ENCODE peak calls at places on chromosomes 1 and 21, in seven cellular contexts. H is K562, E is HEK293T, K is WTC11, Q is H1, L is GM12878, F is HepG2. I is an unnamed sample.

GRCh38 chr21:24225432-24225831 is 1381.8 kb downstream of the MRPL39 start:
- DNase-seq in H (no peak), E (no peak), K (no peak), Q (no peak), L (no peak), F (no peak), I (no peak)

GRCh38 chr1:70641868-70642267 is 230.8 kb downstream of the CTH start:
- DNase-seq in H (no peak), E (no peak), K (no peak), Q (no peak), L (no peak), F (no peak), I (no peak)

GRCh38 chr21:21203822-21204339 is 205.7 kb downstream of the NCAM2 start:
- DNase-seq in H (no peak), E (no peak), K (no peak), Q (no peak), L (no peak), F (no peak), I (no peak)

GRCh38 chr1:182616130-182617074 is 12.2 kb upstream of the RGS16 start:
- DNase-seq in H (no peak), E (peak; percentile 59), K (peak; percentile 83), Q (peak; percentile 70), L (peak; percentile 93), F (no peak), I (no peak)

GRCh38 chr1:75067975-75068374 is 66.2 kb upstream of the LHX8 start:
- DNase-seq in H (no peak), E (no peak), K (peak; percentile 70), Q (no peak), L (no peak), F (no peak), I (no peak)

GRCh38 chr1:86708923-86709322 is 4.5 kb downstream of the SH3GLB1 start:
- DNase-seq in H (no peak), E (no peak), K (no peak), Q (no peak), L (no peak), F (no peak), I (no peak)

GRCh38 chr1:177007437-177008161 is 156.9 kb downstream of the ASTN1 start:
- DNase-seq in H (no peak), E (no peak), K (no peak), Q (no peak), L (no peak), F (no peak), I (no peak)

GRCh38 chr1:22557341-22557950 is 5.8 kb upstream of the EPHA8 start:
- DNase-seq in H (no peak), E (no peak), K (no peak), Q (no peak), L (no peak), F (no peak), I (no peak)

GRCh38 chr1:35726814-35727433 is 8.2 kb upstream of the C1orf216 start:
- DNase-seq in H (peak; percentile 72), E (peak; percentile 81), K (peak; percentile 61), Q (peak; percentile 69), L (no peak), F (peak; percentile 53), I (peak; percentile 24)

GRCh38 chr1:3524571-3525203 is 70.2 kb downstream of the ARHGEF16 start:
- DNase-seq in H (no peak), E (no peak), K (no peak), Q (no peak), L (no peak), F (no peak), I (no peak)

GRCh38 chr1:94602312-94602711 is 60.8 kb upstream of the F3 start:
- DNase-seq in H (no peak), E (no peak), K (no peak), Q (no peak), L (no peak), F (no peak), I (no peak)

GRCh38 chr1:201361652-201362504 is 15.6 kb downstream of the TNNT2 start:
- DNase-seq in H (peak; percentile 85), E (peak; percentile 91), K (peak; percentile 85), Q (peak; percentile 88), L (no peak), F (peak; percentile 28), I (peak; percentile 32)

GRCh38 chr1:71231751-71232150 is 150.9 kb upstream of the ZRANB2 start:
- DNase-seq in H (no peak), E (no peak), K (no peak), Q (no peak), L (no peak), F (no peak), I (no peak)

GRCh38 chr1:100510441-100510840 is 27.5 kb upstream of the GPR88 start:
- DNase-seq in H (no peak), E (no peak), K (no peak), Q (no peak), L (no peak), F (no peak), I (no peak)

GRCh38 chr1:61337981-61338848 is 255.9 kb downstream of the NFIA start:
- DNase-seq in H (no peak), E (peak; percentile 68), K (peak; percentile 25), Q (no peak), L (no peak), F (peak; percentile 91), I (peak; percentile 73)

GRCh38 chr21:45923146-45923545 is 58.4 kb upstream of the COL6A1 start:
- DNase-seq in H (peak; percentile 49), E (peak; percentile 91), K (peak; percentile 81), Q (peak; percentile 84), L (no peak), F (peak; percentile 16), I (peak; percentile 16)

GRCh38 chr1:61687901-61688300 is 37.0 kb downstream of the TM2D1 start:
- DNase-seq in H (no peak), E (no peak), K (no peak), Q (no peak), L (no peak), F (no peak), I (no peak)

GRCh38 chr21:17444828-17445227 is 68.0 kb upstream of the CXADR start:
- DNase-seq in H (no peak), E (no peak), K (no peak), Q (no peak), L (no peak), F (no peak), I (no peak)

GRCh38 chr1:210938416-210938925 is 195.5 kb downstream of the KCNH1 start:
- DNase-seq in H (no peak), E (no peak), K (no peak), Q (no peak), L (no peak), F (no peak), I (no peak)

DNA sequence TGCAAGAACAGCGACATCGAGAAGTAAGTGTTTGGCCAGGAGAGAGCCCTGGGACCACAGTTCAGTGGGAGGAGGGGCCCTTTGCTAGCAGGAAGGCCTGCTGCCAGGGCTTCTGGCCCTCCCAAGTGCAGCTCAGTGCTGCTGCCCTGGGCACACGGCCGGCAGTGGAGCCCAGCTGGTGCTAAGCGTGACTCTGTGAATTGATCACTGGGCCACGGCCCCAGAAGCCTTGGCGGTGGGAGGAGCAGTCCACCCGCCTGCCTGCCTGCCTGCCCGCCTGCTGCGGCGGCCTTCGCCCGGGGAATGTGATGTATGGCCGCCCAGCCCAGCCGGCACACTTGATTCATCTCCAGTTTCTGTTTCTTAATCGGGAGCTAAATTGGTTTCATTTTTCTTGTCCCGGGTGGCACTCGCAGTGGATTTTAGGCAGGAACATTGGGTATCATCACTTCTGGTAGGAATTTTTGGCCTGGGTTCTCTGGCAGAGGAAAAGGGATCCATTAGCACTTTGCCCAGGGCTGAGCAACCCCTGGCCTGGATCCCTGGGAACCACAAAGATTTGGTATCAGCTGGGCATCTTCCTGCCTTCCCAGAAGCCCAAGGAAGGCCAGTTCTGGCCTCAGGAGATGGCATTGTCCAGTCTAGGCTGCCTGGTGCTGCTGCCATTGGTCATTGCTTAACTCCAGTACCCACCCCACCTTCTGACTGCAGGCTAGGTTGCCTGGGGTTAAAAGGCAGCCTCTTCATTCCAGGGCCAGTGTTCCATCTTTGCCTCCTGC is 28.6 kb downstream of the TMEM53 start:
- DNase-seq in H (no peak), E (no peak), K (no peak), Q (no peak), L (no peak), F (no peak), I (no peak)
- TF ChIP-seq SP1 in H (no peak), E (no peak), K (no peak), Q (no peak), L (no peak), F (no peak), I (no peak)

GRCh38 chr1:220353229-220354012 is 81.2 kb upstream of the RAB3GAP2 start:
- DNase-seq in H (no peak), E (no peak), K (peak; percentile 47), Q (no peak), L (no peak), F (peak; percentile 6), I (no peak)
- TF ChIP-seq SP1 in H (no peak), E (no peak), K (no peak), Q (no peak), L (no peak), F (no peak), I (no peak)

GRCh38 chr1:6234502-6235295 is 1.1 kb downstream of the ICMT start:
- DNase-seq in H (no peak), E (no peak), K (no peak), Q (no peak), L (no peak), F (no peak), I (no peak)

GRCh38 chr1:6239213-6239752 is 3.5 kb upstream of the ICMT start:
- DNase-seq in H (no peak), E (no peak), K (no peak), Q (no peak), L (no peak), F (no peak), I (no peak)

GRCh38 chr1:6237093-6237492 is 1.3 kb upstream of the ICMT start:
- DNase-seq in H (no peak), E (no peak), K (no peak), Q (no peak), L (no peak), F (no peak), I (no peak)

GRCh38 chr1:6233376-6233775 is 2.4 kb downstream of the ICMT start:
- DNase-seq in H (no peak), E (no peak), K (no peak), Q (no peak), L (no peak), F (no peak), I (no peak)

DNA sequence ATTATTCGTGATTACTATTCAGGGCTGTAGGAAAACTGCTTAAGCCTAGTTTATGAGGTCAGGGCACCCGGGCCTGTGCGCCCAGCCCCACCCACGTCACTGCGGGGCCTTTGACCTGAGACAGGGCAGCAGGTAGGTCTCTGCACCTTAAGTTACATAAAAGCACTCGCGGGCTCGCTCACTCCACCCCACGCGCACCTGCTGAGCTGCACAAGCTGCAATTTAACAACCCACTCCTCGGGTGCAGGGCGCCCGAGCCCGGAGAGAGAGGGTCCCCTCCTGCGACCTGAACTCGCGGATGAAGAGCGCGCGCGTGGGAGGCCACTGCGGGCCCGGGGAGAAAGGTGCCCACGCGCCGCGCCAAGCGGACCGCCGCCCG is 473 bp downstream of the ICMT start:
- DNase-seq in H (no peak), E (no peak), K (no peak), Q (no peak), L (no peak), F (no peak), I (no peak)
- TF ChIP-seq SP1 in H (no peak), E (no peak), K (no peak), Q (no peak), L (no peak), F (no peak), I (no peak)

GRCh38 chr1:197156692-197157091 is 10.2 kb upstream of the ASPM start:
- DNase-seq in H (no peak), E (no peak), K (no peak), Q (no peak), L (no peak), F (no peak), I (no peak)
- TF ChIP-seq SP1 in H (no peak), E (no peak), K (no peak), Q (no peak), L (no peak), F (no peak), I (no peak)

GRCh38 chr1:193786041-193786440 is 599.6 kb upstream of the B3GALT2 start:
- DNase-seq in H (no peak), E (no peak), K (no peak), Q (no peak), L (no peak), F (no peak), I (no peak)
- TF ChIP-seq SP1 in H (no peak), E (no peak), K (no peak), Q (no peak), L (no peak), F (no peak), I (no peak)